ENCODE peak calls at places on chromosomes 13 and 19, in four cellular contexts. One of them, this sample, is unnamed.
A peak's percentile ranks its signal among the peaks of the same experiment; 100 is the strongest.

GRCh38 chr19:14516746-14517438 is 1.3 kb downstream of the DNAJB1 start:
- DNase-seq in body of pancreas: no peak
- DNase-seq in adrenal gland: no peak
- DNase-seq in H1: no peak
- DNase-seq in this sample: no peak

GRCh38 chr13:100208596-100208995 is 119.7 kb downstream of the PCCA start:
- DNase-seq in adrenal gland: no peak
- DNase-seq in body of pancreas: no peak
- DNase-seq in H1: no peak
- DNase-seq in this sample: no peak

GRCh38 chr13:45564108-45564507 is 51.4 kb downstream of the ERICH6B start:
- DNase-seq in adrenal gland: no peak
- DNase-seq in H1: no peak
- DNase-seq in body of pancreas: no peak
- DNase-seq in this sample: peak; percentile 14

GRCh38 chr19:56827708-56828107 is 12.8 kb downstream of the PEG3 start:
- DNase-seq in H1: no peak
- DNase-seq in adrenal gland: no peak
- DNase-seq in body of pancreas: no peak
- DNase-seq in this sample: no peak

GRCh38 chr13:91111476-91112190 is 235.9 kb upstream of the MIR17HG start:
- DNase-seq in H1: no peak
- DNase-seq in body of pancreas: no peak
- DNase-seq in adrenal gland: no peak
- DNase-seq in this sample: no peak

GRCh38 chr13:33441015-33441414 is 155.5 kb upstream of the STARD13 start:
- DNase-seq in body of pancreas: peak; percentile 28
- DNase-seq in adrenal gland: no peak
- DNase-seq in H1: no peak
- DNase-seq in this sample: no peak

GRCh38 chr13:43123856-43124255 is 100.5 kb downstream of the DNAJC15 start:
- DNase-seq in adrenal gland: no peak
- DNase-seq in H1: no peak
- DNase-seq in body of pancreas: no peak
- DNase-seq in this sample: no peak

GRCh38 chr19:55460670-55461258 is 678 bp downstream of the ISOC2 start:
- DNase-seq in adrenal gland: peak; percentile 93
- DNase-seq in H1: no peak
- DNase-seq in body of pancreas: peak; percentile 80
- DNase-seq in this sample: peak; percentile 85

GRCh38 chr13:45674908-45675307 is 27.2 kb upstream of the CBY2 start:
- DNase-seq in adrenal gland: no peak
- DNase-seq in H1: no peak
- DNase-seq in body of pancreas: peak; percentile 20
- DNase-seq in this sample: no peak

GRCh38 chr13:106063591-106064308 is 471.7 kb downstream of the EFNB2 start:
- DNase-seq in body of pancreas: no peak
- DNase-seq in adrenal gland: no peak
- DNase-seq in H1: no peak
- DNase-seq in this sample: no peak

GRCh38 chr13:113926951-113927660 is 46.8 kb downstream of the C13orf46 start:
- DNase-seq in H1: no peak
- DNase-seq in body of pancreas: no peak
- DNase-seq in adrenal gland: peak; percentile 8
- DNase-seq in this sample: peak; percentile 83

GRCh38 chr13:99258210-99258860 is at the start of gene GPR18:
- DNase-seq in body of pancreas: no peak
- DNase-seq in H1: no peak
- DNase-seq in adrenal gland: no peak
- DNase-seq in this sample: no peak

GRCh38 chr19:15210323-15210774 is 9.6 kb upstream of the NOTCH3 start:
- DNase-seq in body of pancreas: no peak
- DNase-seq in adrenal gland: peak; percentile 63
- DNase-seq in H1: no peak
- DNase-seq in this sample: no peak

GRCh38 chr13:106284358-106284757 is 251.1 kb downstream of the EFNB2 start:
- DNase-seq in adrenal gland: no peak
- DNase-seq in body of pancreas: no peak
- DNase-seq in H1: no peak
- DNase-seq in this sample: no peak

GRCh38 chr13:47790755-47791154 is 210.3 kb downstream of the SUCLA2 start:
- DNase-seq in adrenal gland: no peak
- DNase-seq in H1: no peak
- DNase-seq in body of pancreas: no peak
- DNase-seq in this sample: no peak

GRCh38 chr19:29858000-29858596 is 46.3 kb downstream of the CCNE1 start:
- DNase-seq in H1: no peak
- DNase-seq in body of pancreas: peak; percentile 56
- DNase-seq in adrenal gland: peak; percentile 46
- DNase-seq in this sample: no peak

GRCh38 chr13:36029171-36029570 is 102.0 kb downstream of the DCLK1 start:
- DNase-seq in adrenal gland: no peak
- DNase-seq in H1: no peak
- DNase-seq in body of pancreas: no peak
- DNase-seq in this sample: no peak

GRCh38 chr13:61146158-61146557 is 269.5 kb downstream of the PCDH20 start:
- DNase-seq in adrenal gland: no peak
- DNase-seq in body of pancreas: no peak
- DNase-seq in H1: no peak
- DNase-seq in this sample: no peak
- TF ChIP-seq CTCF in adrenal gland: no peak
- TF ChIP-seq CTCF in body of pancreas: no peak
- TF ChIP-seq CTCF in H1: no peak
- TF ChIP-seq CTCF in this sample: no peak

DNA sequence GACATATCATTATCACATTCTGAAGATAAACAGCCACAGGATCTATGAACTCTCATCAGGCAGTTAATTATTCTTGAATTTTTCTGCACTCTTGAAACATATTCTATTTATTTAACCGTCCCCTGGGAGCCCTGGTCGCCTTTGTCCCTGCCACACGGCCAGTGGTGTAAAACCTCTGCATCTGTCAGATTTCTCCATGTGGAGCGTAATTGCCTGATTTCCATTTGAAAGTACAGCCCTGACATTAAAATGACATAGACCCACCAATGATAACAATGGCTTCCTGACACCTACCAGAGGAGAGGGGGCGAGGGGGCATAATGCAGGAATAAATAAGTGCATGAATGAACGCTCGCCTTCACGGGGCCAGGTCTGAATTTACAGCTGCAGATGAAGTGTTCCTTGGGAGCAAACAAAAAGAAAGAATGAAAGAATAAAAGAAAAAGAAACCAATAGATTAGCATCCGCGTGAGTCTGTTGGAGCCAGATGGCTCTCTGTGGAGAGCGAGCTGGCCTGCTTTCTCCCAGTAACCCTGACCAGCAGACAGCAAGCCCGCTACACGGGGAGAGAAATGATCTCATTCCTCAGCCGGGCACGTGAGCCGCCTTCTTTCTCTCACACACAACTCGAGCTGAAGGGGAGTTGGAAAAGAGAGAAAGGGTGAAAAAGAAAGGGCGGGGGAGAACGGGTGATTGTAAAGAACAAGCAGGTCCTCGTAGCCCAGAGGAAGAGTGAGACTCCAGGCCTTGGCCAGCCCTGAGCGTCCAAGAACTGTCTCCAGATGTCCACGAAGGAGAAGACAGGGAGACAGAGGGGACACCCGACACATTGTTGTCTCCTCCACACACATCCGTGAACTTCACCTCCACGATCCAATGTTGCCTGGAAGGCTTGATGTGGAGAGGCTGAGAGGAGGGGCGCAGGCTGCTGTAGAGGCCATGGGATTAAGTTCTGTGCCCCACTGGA is 81.2 kb downstream of the RNASEH2B start:
- DNase-seq in H1: no peak
- DNase-seq in body of pancreas: peak; percentile 17
- DNase-seq in adrenal gland: peak; percentile 39
- DNase-seq in this sample: no peak
- H3K4me3 ChIP-seq in H1: no peak overlapping the region
- H3K4me3 ChIP-seq in body of pancreas: no peak overlapping the region
- H3K4me3 ChIP-seq in adrenal gland: no peak overlapping the region
- H3K4me3 ChIP-seq in this sample: no peak overlapping the region

DNA sequence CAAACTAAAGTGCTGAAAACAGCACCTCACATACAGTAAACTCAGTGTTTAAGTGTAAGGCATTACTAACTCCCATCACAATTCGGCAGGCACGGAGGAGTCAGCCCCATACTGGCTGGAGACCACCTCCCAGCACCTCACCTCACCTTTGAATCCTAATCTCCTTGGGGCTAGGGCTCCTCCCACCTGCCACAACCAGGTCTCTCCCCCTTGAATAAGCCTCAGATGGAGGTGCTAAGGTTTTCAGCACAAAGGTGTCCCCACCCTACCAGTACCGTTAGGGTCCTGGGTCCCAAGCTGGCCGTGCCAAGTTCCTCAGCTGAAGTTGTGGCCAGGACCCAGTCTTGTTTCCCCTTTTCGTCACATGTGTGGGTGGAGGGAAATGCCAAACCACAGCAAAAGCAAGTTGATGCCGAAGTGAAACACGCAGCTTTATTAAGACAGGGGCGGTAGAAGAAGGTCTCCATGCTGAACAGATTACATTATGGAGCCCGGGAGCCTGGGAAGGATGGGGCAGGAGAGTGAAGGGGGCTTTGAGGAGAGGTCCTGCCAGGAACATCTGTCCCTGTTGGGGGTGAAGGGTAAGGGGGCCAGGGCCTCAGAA is at the start of gene IGFLR1:
- DNase-seq in H1: no peak
- DNase-seq in body of pancreas: no peak
- DNase-seq in adrenal gland: no peak
- DNase-seq in this sample: no peak
- TF ChIP-seq POLR2A in H1: no peak
- TF ChIP-seq POLR2A in body of pancreas: peak; percentile 26
- TF ChIP-seq POLR2A in adrenal gland: no peak
- TF ChIP-seq POLR2A in this sample: no peak

DNA sequence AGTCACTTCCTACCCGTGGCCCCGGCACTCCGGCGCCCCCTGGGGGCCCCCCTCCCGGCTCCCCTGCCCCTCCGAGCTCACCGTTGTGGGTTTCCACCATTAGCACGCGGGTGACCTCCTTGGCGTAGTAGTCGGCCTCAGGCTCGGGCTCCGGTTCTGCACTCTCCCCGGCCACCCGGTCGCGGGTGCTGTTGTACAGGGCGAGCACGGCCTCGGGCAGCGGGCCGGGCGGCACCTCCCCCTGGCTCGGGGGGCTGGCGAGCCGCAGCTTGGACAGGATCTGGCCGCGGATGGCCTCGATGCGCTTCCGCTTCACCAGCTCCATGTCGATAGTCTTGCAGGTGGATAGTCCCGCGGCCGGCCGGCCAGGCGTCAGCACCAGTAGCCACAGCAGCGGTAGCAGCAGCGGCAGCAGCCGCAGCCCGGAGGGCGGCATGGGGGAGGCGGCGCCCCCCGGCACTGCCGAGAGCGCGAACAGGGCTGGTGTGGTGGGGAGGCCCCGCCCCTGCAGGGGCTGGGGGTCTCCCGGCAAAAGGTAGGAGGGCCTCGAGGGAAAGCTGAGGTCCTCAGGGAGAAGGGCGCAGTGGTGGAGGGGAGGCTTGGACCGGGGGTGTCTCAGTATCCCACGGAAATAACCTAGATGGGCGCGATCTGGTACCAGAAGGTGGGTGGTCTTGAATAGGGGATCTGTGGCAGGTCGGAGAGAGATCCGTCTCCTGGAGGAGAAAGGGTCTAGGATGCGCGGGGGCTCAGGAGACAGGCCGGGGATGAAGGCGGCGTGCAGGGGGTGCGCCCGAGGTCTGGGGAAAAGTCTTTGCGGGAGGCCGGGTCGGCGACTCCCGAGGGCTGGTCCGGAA is 885 bp downstream of the TGFB1 start:
- DNase-seq in adrenal gland: peak; percentile 57
- DNase-seq in body of pancreas: peak; percentile 53
- DNase-seq in H1: no peak
- DNase-seq in this sample: peak; percentile 94
- TF ChIP-seq CTCF in adrenal gland: no peak
- TF ChIP-seq CTCF in body of pancreas: no peak
- TF ChIP-seq CTCF in H1: peak; percentile 29
- TF ChIP-seq CTCF in this sample: no peak

DNA sequence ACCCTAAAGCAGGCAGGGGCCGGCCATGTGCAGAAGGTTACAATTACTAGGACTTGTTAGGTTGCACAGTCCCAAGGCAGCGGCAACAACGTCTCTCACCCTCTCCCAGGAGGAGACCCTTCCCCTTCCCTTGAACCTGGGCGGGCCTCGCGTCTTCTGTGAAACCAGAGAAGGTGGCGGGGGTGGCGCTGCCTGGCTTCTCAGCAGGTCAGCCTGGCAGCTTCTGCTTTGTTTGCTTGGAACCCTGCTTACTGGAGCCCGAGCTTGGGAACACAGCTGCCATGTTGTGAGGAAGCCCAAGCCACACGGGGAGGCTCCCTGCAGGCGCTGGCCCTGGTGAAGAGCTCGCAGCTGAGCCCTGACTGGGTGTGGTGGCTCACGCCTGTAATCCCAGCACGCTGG is 15.5 kb downstream of the MKNK2 start:
- DNase-seq in H1: no peak
- DNase-seq in adrenal gland: no peak
- DNase-seq in body of pancreas: no peak
- DNase-seq in this sample: no peak
- H3K4me3 ChIP-seq in H1: no peak overlapping the region
- H3K4me3 ChIP-seq in adrenal gland: no peak overlapping the region
- H3K4me3 ChIP-seq in body of pancreas: no peak overlapping the region
- H3K4me3 ChIP-seq in this sample: no peak overlapping the region

This sample was measured in lower leg skin.